ENCODE peak calls at places on chromosomes 13 and 19, in seven cellular contexts. T is HS-27A, B is AG04450, Q is GM10248, H is psoas muscle, M is cardiac muscle cell, D is mucosa of descending colon. E is an unnamed sample.

GRCh38 chr19:23509686-23510450 is 114.6 kb upstream of the ZNF91 start:
- DNase-seq in T (no peak), B (no peak), Q (no peak), H (no peak), M (no peak), D (no peak), E (no peak)

GRCh38 chr19:28482221-28482620 is 730.7 kb downstream of the UQCRFS1 start:
- DNase-seq in T (no peak), B (no peak), Q (no peak), H (no peak), M (no peak), D (no peak), E (no peak)

GRCh38 chr19:43380771-43381386 is 27.4 kb downstream of the CD177 start:
- DNase-seq in T (no peak), B (no peak), Q (peak; percentile 39), H (no peak), M (no peak), D (no peak), E (no peak)

GRCh38 chr13:87130401-87130800 is 540.8 kb upstream of the SLITRK5 start:
- DNase-seq in T (no peak), B (no peak), Q (no peak), H (no peak), M (no peak), D (no peak), E (no peak)

GRCh38 chr13:106496072-106496997 is 39.1 kb downstream of the EFNB2 start:
- DNase-seq in T (no peak), B (no peak), Q (no peak), H (no peak), M (peak; percentile 38), D (peak; percentile 55), E (no peak)

GRCh38 chr13:62387642-62388041 is 972.0 kb upstream of the PCDH20 start:
- DNase-seq in T (no peak), B (peak; percentile 0), Q (no peak), H (no peak), M (no peak), D (no peak), E (no peak)

GRCh38 chr19:670609-671075 is 5.5 kb upstream of the FSTL3 start:
- DNase-seq in T (no peak), B (no peak), Q (no peak), H (no peak), M (no peak), D (no peak), E (no peak)

GRCh38 chr19:11435833-11436313 is 438 bp downstream of the PRKCSH start:
- DNase-seq in T (no peak), B (peak; percentile 7), Q (no peak), H (no peak), M (peak; percentile 27), D (peak; percentile 50), E (no peak)

GRCh38 chr19:2567996-2568395 is 92.1 kb downstream of the GADD45B start:
- DNase-seq in T (no peak), B (no peak), Q (no peak), H (no peak), M (no peak), D (no peak), E (no peak)

GRCh38 chr13:44870456-44870929 is 118.8 kb downstream of the NUFIP1 start:
- DNase-seq in T (no peak), B (no peak), Q (no peak), H (peak; percentile 95), M (no peak), D (peak; percentile 66), E (no peak)

GRCh38 chr13:72696590-72696989 is 30.8 kb downstream of the MZT1 start:
- DNase-seq in T (no peak), B (no peak), Q (no peak), H (no peak), M (no peak), D (no peak), E (no peak)

GRCh38 chr19:925912-926594 is at the start of gene ARID3A:
- DNase-seq in T (no peak), B (no peak), Q (peak; percentile 86), H (peak; percentile 83), M (peak; percentile 85), D (no peak), E (no peak)

GRCh38 chr13:103716689-103717088 is 650.5 kb upstream of the SLC10A2 start:
- DNase-seq in T (no peak), B (no peak), Q (no peak), H (no peak), M (no peak), D (no peak), E (no peak)

GRCh38 chr13:113929628-113930615 is 44.0 kb downstream of the C13orf46 start:
- DNase-seq in T (no peak), B (no peak), Q (no peak), H (no peak), M (no peak), D (no peak), E (no peak)

GRCh38 chr13:105538346-105538745 is 997.1 kb downstream of the EFNB2 start:
- DNase-seq in T (no peak), B (no peak), Q (no peak), H (no peak), M (no peak), D (no peak), E (no peak)

GRCh38 chr13:66612983-66613382 is 617.2 kb downstream of the PCDH9 start:
- DNase-seq in T (no peak), B (no peak), Q (no peak), H (no peak), M (no peak), D (no peak), E (no peak)

GRCh38 chr13:96044238-96044637 is 9.0 kb downstream of the UGGT2 start:
- DNase-seq in T (no peak), B (no peak), Q (no peak), H (no peak), M (no peak), D (no peak), E (no peak)

GRCh38 chr13:100443998-100444328 is 144.6 kb downstream of the GGACT start:
- DNase-seq in T (peak; percentile 38), B (no peak), Q (no peak), H (no peak), M (no peak), D (no peak), E (no peak)

GRCh38 chr13:28983661-28984060 is 163.5 kb downstream of the MTUS2 start:
- DNase-seq in T (no peak), B (no peak), Q (no peak), H (no peak), M (peak; percentile 70), D (no peak), E (no peak)

GRCh38 chr19:2527716-2528115 is 51.8 kb downstream of the GADD45B start:
- DNase-seq in T (no peak), B (no peak), Q (no peak), H (no peak), M (no peak), D (no peak), E (no peak)

GRCh38 chr19:19642506-19643157 is 825 bp downstream of the GMIP start:
- DNase-seq in T (no peak), B (no peak), Q (peak; percentile 66), H (no peak), M (no peak), D (no peak), E (peak; percentile 59)

GRCh38 chr13:80082396-80083096 is 258.4 kb downstream of the SPRY2 start:
- DNase-seq in T (no peak), B (no peak), Q (no peak), H (no peak), M (no peak), D (no peak), E (no peak)

GRCh38 chr19:39568604-39569003 is 28.6 kb upstream of the EID2 start:
- DNase-seq in T (peak; percentile 23), B (no peak), Q (no peak), H (no peak), M (no peak), D (no peak), E (no peak)

GRCh38 chr19:7781157-7781556 is 18.1 kb downstream of the CLEC4M start:
- DNase-seq in T (no peak), B (no peak), Q (no peak), H (no peak), M (peak; percentile 39), D (no peak), E (no peak)

GRCh38 chr19:45173816-45174215 is 4.2 kb downstream of the TRAPPC6A start:
- DNase-seq in T (no peak), B (no peak), Q (no peak), H (no peak), M (no peak), D (no peak), E (no peak)

GRCh38 chr19:35166100-35167063 is 11.8 kb downstream of the FXYD5 start:
- DNase-seq in T (no peak), B (no peak), Q (no peak), H (no peak), M (no peak), D (no peak), E (no peak)

GRCh38 chr19:38233740-38234251 is 9.8 kb upstream of the DPF1 start:
- DNase-seq in T (no peak), B (peak; percentile 27), Q (peak; percentile 87), H (peak; percentile 86), M (peak; percentile 88), D (peak; percentile 95), E (peak; percentile 88)

GRCh38 chr13:113539822-113540221 is 44.7 kb upstream of the TFDP1 start:
- DNase-seq in T (no peak), B (no peak), Q (no peak), H (no peak), M (no peak), D (no peak), E (no peak)

GRCh38 chr13:106083620-106084350 is 451.7 kb downstream of the EFNB2 start:
- DNase-seq in T (no peak), B (no peak), Q (peak; percentile 35), H (no peak), M (peak; percentile 31), D (peak; percentile 68), E (no peak)

GRCh38 chr19:15292847-15293582 is 39.3 kb downstream of the BRD4 start:
- DNase-seq in T (no peak), B (no peak), Q (no peak), H (no peak), M (no peak), D (no peak), E (no peak)

GRCh38 chr13:113103646-113104045 is 1.9 kb upstream of the F7 start:
- DNase-seq in T (no peak), B (no peak), Q (no peak), H (no peak), M (no peak), D (no peak), E (no peak)

GRCh38 chr19:4911786-4912672 is 2.7 kb downstream of the UHRF1 start:
- DNase-seq in T (peak; percentile 97), B (peak; percentile 99), Q (peak; percentile 65), H (peak; percentile 75), M (peak; percentile 57), D (peak; percentile 59), E (peak; percentile 77)

GRCh38 chr19:38073806-38074685 is 150.0 kb downstream of the DPF1 start:
- DNase-seq in T (no peak), B (no peak), Q (no peak), H (no peak), M (peak; percentile 41), D (peak; percentile 16), E (no peak)

GRCh38 chr19:3710265-3710812 is 2.2 kb downstream of the TJP3 start:
- DNase-seq in T (no peak), B (no peak), Q (no peak), H (peak; percentile 76), M (peak; percentile 40), D (peak; percentile 99), E (no peak)

GRCh38 chr13:49110122-49110831 is 109.9 kb upstream of the MLNR start:
- DNase-seq in T (peak; percentile 69), B (peak; percentile 66), Q (peak; percentile 54), H (peak; percentile 87), M (peak; percentile 92), D (peak; percentile 93), E (peak; percentile 76)

GRCh38 chr19:46728693-46729339 is 11.9 kb upstream of the PRKD2 start:
- DNase-seq in T (no peak), B (no peak), Q (peak; percentile 91), H (peak; percentile 85), M (peak; percentile 74), D (peak; percentile 85), E (peak; percentile 84)

GRCh38 chr13:90156390-90156789 is 1191.1 kb upstream of the MIR17HG start:
- DNase-seq in T (no peak), B (no peak), Q (no peak), H (no peak), M (no peak), D (no peak), E (no peak)

GRCh38 chr13:34654203-34654602 is 287.9 kb upstream of the NBEA start:
- DNase-seq in T (no peak), B (no peak), Q (no peak), H (no peak), M (no peak), D (no peak), E (no peak)